ENCODE peak calls at places on chromosome 18, in five cellular contexts. B, W, Q, X and O are unnamed samples.

GRCh38 chr18:23257686-23258565 is 122.6 kb downstream of the CABLES1 start:
- DNase-seq in B (no peak), X (no peak), Q (peak; percentile 87), W (peak; percentile 54), O (no peak)

GRCh38 chr18:75551071-75551470 is 123.6 kb upstream of the SMIM21 start:
- DNase-seq in X (no peak), B (no peak), W (no peak), Q (no peak), O (no peak)

GRCh38 chr18:22975508-22975907 is 42.4 kb downstream of the RBBP8 start:
- DNase-seq in W (no peak), Q (no peak), X (no peak), B (no peak), O (no peak)

GRCh38 chr18:59141294-59142068 is 1.8 kb downstream of the SEC11C start:
- DNase-seq in W (no peak), B (peak; percentile 87), Q (no peak), X (peak; percentile 24), O (no peak)

GRCh38 chr18:8257851-8258434 is 351.3 kb upstream of the RAB12 start:
- DNase-seq in W (no peak), B (no peak), X (no peak), Q (no peak), O (no peak)

GRCh38 chr18:50286391-50287027 is 983 bp downstream of the CXXC1 start:
- DNase-seq in B (no peak), X (peak; percentile 43), W (peak; percentile 32), Q (peak; percentile 73), O (peak; percentile 58)

GRCh38 chr18:7789853-7790552 is 222.9 kb downstream of the PTPRM start:
- DNase-seq in Q (peak; percentile 65), X (no peak), W (peak; percentile 17), B (no peak), O (peak; percentile 79)

GRCh38 chr18:22084547-22084946 is 84.8 kb upstream of the GATA6 start:
- DNase-seq in X (no peak), W (peak; percentile 19), Q (no peak), B (no peak), O (no peak)

GRCh38 chr18:59691046-59691395 is 6.2 kb downstream of the CCBE1 start:
- DNase-seq in B (no peak), W (peak; percentile 72), Q (peak; percentile 36), X (no peak), O (no peak)

GRCh38 chr18:44789704-44790103 is 109.0 kb downstream of the SETBP1 start:
- DNase-seq in B (no peak), X (no peak), Q (peak; percentile 56), W (peak; percentile 50), O (peak; percentile 55)

GRCh38 chr18:34816183-34816582 is 106.1 kb downstream of the DTNA start:
- DNase-seq in W (no peak), B (no peak), X (no peak), Q (no peak), O (no peak)

GRCh38 chr18:76801567-76802505 is 20.5 kb upstream of the ZNF236 start:
- DNase-seq in X (peak; percentile 14), W (no peak), B (peak; percentile 58), Q (peak; percentile 62), O (peak; percentile 70)

GRCh38 chr18:8503287-8503686 is 106.0 kb upstream of the RAB12 start:
- DNase-seq in W (no peak), B (no peak), X (no peak), Q (no peak), O (no peak)

GRCh38 chr18:45359275-45360009 is 255.8 kb upstream of the SLC14A2 start:
- DNase-seq in X (no peak), B (no peak), Q (no peak), W (no peak), O (no peak)

GRCh38 chr18:22871809-22872525 is 61.2 kb upstream of the RBBP8 start:
- DNase-seq in W (peak; percentile 85), B (peak; percentile 16), Q (peak; percentile 34), X (no peak), O (peak; percentile 11)

GRCh38 chr18:22424564-22424963 is 6.8 kb upstream of the CTAGE1 start:
- DNase-seq in Q (no peak), X (no peak), B (no peak), W (no peak), O (no peak)

GRCh38 chr18:58158008-58158407 is 114.0 kb downstream of the NEDD4L start:
- DNase-seq in Q (no peak), B (no peak), W (no peak), X (no peak), O (no peak)

GRCh38 chr18:10519999-10520935 is 5.6 kb upstream of the NAPG start:
- DNase-seq in Q (peak; percentile 98), X (peak; percentile 86), W (peak; percentile 81), B (peak; percentile 80), O (peak; percentile 93)

GRCh38 chr18:10524507-10525425 is 1.1 kb upstream of the NAPG start:
- DNase-seq in B (no peak), X (no peak), W (peak; percentile 79), Q (peak; percentile 74), O (no peak)

GRCh38 chr18:10523544-10523943 is 2.3 kb upstream of the NAPG start:
- DNase-seq in X (no peak), W (no peak), B (no peak), Q (no peak), O (no peak)

GRCh38 chr18:10525563-10526210 is at the start of gene NAPG:
- DNase-seq in W (peak; percentile 90), B (peak; percentile 95), Q (peak; percentile 96), X (peak; percentile 95), O (peak; percentile 96)

DNA sequence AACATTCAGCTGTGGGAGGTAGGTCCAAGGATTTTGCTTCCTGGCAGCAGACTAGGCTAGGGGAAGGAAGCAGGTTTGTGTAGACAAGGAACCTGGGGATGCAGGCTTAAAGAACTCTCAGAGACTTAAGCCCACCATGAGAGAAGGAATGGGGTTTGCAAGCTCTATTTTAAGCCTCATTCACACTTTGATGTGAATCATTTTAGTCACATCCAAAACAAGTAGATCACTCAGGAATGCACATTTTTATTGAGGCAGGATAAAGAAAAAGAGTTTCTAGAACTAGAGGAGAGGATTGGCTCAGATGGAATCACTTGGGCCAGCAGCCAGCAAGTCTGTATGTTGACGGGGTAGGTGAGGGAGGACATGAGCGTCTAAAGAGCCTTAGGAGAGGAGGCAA is 3.3 kb upstream of the NAPG start:
- DNase-seq in W (no peak), X (no peak), B (no peak), Q (no peak), O (no peak)
- H3K4me3 ChIP-seq in W (no peak overlapping the region), X (no peak overlapping the region), B (no peak overlapping the region), Q (no peak overlapping the region), O (no peak overlapping the region)

DNA sequence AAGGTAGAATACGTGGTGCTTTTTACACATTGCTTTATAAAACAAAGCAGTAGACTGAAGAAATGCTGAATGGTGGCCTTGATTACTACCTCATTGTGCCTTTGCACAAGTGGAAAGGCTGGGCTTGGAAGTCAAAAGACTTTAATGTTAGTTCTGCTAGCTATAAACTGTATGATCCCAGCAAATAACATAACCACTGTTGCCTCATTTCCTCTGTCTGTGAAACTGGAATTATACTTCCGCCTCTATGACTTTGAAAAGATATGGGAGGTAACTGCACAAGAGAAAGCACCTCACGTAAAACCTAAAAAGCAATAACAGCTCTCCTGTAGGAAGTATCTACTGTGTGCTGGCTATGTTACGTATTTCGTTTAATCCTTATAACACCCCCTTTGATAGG is 43.4 kb upstream of the DSC1 start:
- DNase-seq in Q (no peak), B (no peak), W (no peak), X (no peak), O (no peak)
- H2AFZ ChIP-seq in Q (no peak overlapping the region), B (no peak overlapping the region), W (no peak overlapping the region), X (no peak overlapping the region), O (no peak overlapping the region)

GRCh38 chr18:12990128-12990485 is 1.1 kb upstream of the CEP192 start:
- DNase-seq in X (no peak), Q (no peak), B (no peak), W (peak; percentile 2), O (no peak)
- H3K4me3 ChIP-seq in X (peak overlapping the region; percentile 78), Q (peak overlapping the region; percentile 93), B (peak overlapping the region; percentile 93), W (peak overlapping the region; percentile 95), O (peak overlapping the region; percentile 72)

GRCh38 chr18:43786893-43787292 is 509.6 kb upstream of the SYT4 start:
- DNase-seq in X (no peak), W (no peak), B (no peak), Q (no peak), O (no peak)

GRCh38 chr18:43794363-43794762 is 517.1 kb upstream of the SYT4 start:
- DNase-seq in B (no peak), Q (no peak), W (no peak), X (no peak), O (no peak)

GRCh38 chr18:43785145-43785544 is 507.9 kb upstream of the SYT4 start:
- DNase-seq in W (no peak), X (no peak), Q (no peak), B (no peak), O (no peak)

GRCh38 chr18:43793910-43794309 is 516.6 kb upstream of the SYT4 start:
- DNase-seq in X (no peak), B (no peak), W (no peak), Q (peak; percentile 1), O (no peak)

GRCh38 chr18:43789234-43790000 is 512.1 kb upstream of the SYT4 start:
- DNase-seq in X (no peak), W (peak; percentile 7), B (no peak), Q (peak; percentile 7), O (peak; percentile 23)
- H2AFZ ChIP-seq in X (no peak overlapping the region), W (no peak overlapping the region), B (no peak overlapping the region), Q (no peak overlapping the region), O (no peak overlapping the region)

GRCh38 chr18:55319517-55319905 is 268.5 kb downstream of the TCF4 start:
- DNase-seq in Q (peak; percentile 85), W (peak; percentile 67), X (no peak), B (no peak), O (no peak)
- H3K4me3 ChIP-seq in Q (peak overlapping the region; percentile 87), W (peak overlapping the region; percentile 77), X (peak overlapping the region; percentile 73), B (peak overlapping the region; percentile 71), O (no peak overlapping the region)

GRCh38 chr18:74265546-74266098 is 26.1 kb downstream of the CYB5A start:
- DNase-seq in W (no peak), Q (no peak), X (no peak), B (no peak), O (no peak)
- H2AFZ ChIP-seq in W (no peak overlapping the region), Q (no peak overlapping the region), X (no peak overlapping the region), B (no peak overlapping the region), O (no peak overlapping the region)

GRCh38 chr18:25675123-25675850 is 323.3 kb upstream of the ZNF521 start:
- DNase-seq in B (no peak), X (no peak), Q (no peak), W (no peak), O (peak; percentile 46)
- H3K4me3 ChIP-seq in B (no peak overlapping the region), X (no peak overlapping the region), Q (no peak overlapping the region), W (no peak overlapping the region), O (no peak overlapping the region)